ENCODE peak calls at places on chromosome 17, in nine cellular contexts. L is RWPE2, B is IMR-90, T is heart left ventricle, W is psoas muscle, C is cardiac fibroblast, H is adrenal gland, N is nephron progenitor cell, E is neural crest cell. I is an unnamed sample.

GRCh38 chr17:41957058-41957868 is 9.3 kb upstream of the CNP start:
- DNase-seq in L (no peak), B (peak), T (no peak), W (no peak), C (peak), H (no peak), N (no peak), E (no peak), I (no peak)

GRCh38 chr17:39591958-39592954 is 15.5 kb downstream of the NEUROD2 start:
- DNase-seq in L (no peak), B (peak), T (peak), W (no peak), C (peak), H (peak), N (peak), E (peak), I (no peak)

GRCh38 chr17:82396601-82397435 is 21.3 kb upstream of the HEXD start:
- DNase-seq in L (no peak), B (peak), T (no peak), W (peak), C (peak), H (no peak), N (no peak), E (no peak), I (no peak)

GRCh38 chr17:66301864-66302741 is at the start of gene PRKCA:
- DNase-seq in L (peak), B (peak), T (peak), W (peak), C (peak), H (peak), N (peak), E (peak), I (no peak)

GRCh38 chr17:29143894-29144293 is 36.3 kb downstream of the MYO18A start:
- DNase-seq in L (no peak), B (peak), T (no peak), W (peak), C (peak), H (no peak), N (peak), E (peak), I (no peak)

GRCh38 chr17:371583-371982 is 19.0 kb upstream of the RPH3AL start:
- DNase-seq in L (peak), B (no peak), T (no peak), W (no peak), C (no peak), H (no peak), N (no peak), E (no peak), I (no peak)

GRCh38 chr17:35871415-35871814 is 2.7 kb upstream of the HEATR9 start:
- DNase-seq in L (no peak), B (no peak), T (no peak), W (no peak), C (no peak), H (no peak), N (no peak), E (no peak), I (no peak)

GRCh38 chr17:40319651-40320550 is 10.9 kb downstream of the RARA start:
- DNase-seq in L (peak), B (no peak), T (no peak), W (peak), C (no peak), H (no peak), N (no peak), E (no peak), I (no peak)

GRCh38 chr17:40995121-40995520 is 1.2 kb upstream of the KRTAP3-3 start:
- DNase-seq in L (no peak), B (no peak), T (no peak), W (no peak), C (no peak), H (no peak), N (no peak), E (no peak), I (no peak)

GRCh38 chr17:78563189-78564145 is 13.7 kb downstream of the DNAH17 start:
- DNase-seq in L (no peak), B (no peak), T (peak), W (no peak), C (peak), H (peak), N (no peak), E (no peak), I (peak)

GRCh38 chr17:28867276-28867675 is 12.5 kb downstream of the ERAL1 start:
- DNase-seq in L (no peak), B (no peak), T (no peak), W (no peak), C (no peak), H (no peak), N (no peak), E (no peak), I (no peak)

GRCh38 chr17:16001498-16001897 is 1.9 kb downstream of the TTC19 start:
- DNase-seq in L (no peak), B (no peak), T (no peak), W (no peak), C (peak), H (no peak), N (no peak), E (no peak), I (no peak)

GRCh38 chr17:77857613-77858012 is 100.9 kb upstream of the TNRC6C start:
- DNase-seq in L (no peak), B (peak), T (no peak), W (no peak), C (no peak), H (no peak), N (no peak), E (no peak), I (no peak)

GRCh38 chr17:41307647-41308046 is 1.5 kb downstream of the KRTAP16-1 start:
- DNase-seq in L (no peak), B (no peak), T (no peak), W (no peak), C (no peak), H (no peak), N (no peak), E (no peak), I (no peak)

GRCh38 chr17:40813804-40814203 is 8.6 kb downstream of the KRT10 start:
- DNase-seq in L (no peak), B (peak), T (no peak), W (no peak), C (no peak), H (no peak), N (no peak), E (no peak), I (no peak)

GRCh38 chr17:10088444-10088843 is 110.0 kb downstream of the GAS7 start:
- DNase-seq in L (no peak), B (no peak), T (no peak), W (no peak), C (no peak), H (no peak), N (no peak), E (no peak), I (no peak)

GRCh38 chr17:79220201-79220714 is 145.6 kb downstream of the ENGASE start:
- DNase-seq in L (peak), B (no peak), T (no peak), W (no peak), C (no peak), H (no peak), N (peak), E (no peak), I (no peak)

GRCh38 chr17:32490101-32490482 is 3.3 kb downstream of the CDK5R1 start:
- DNase-seq in L (no peak), B (no peak), T (no peak), W (no peak), C (no peak), H (no peak), N (no peak), E (no peak), I (no peak)

GRCh38 chr17:77497578-77497934 is 356.8 kb downstream of the SEC14L1 start:
- DNase-seq in L (peak), B (no peak), T (peak), W (no peak), C (no peak), H (no peak), N (no peak), E (no peak), I (no peak)

GRCh38 chr17:7794063-7794663 is 39.9 kb upstream of the KDM6B start:
- DNase-seq in L (no peak), B (no peak), T (no peak), W (no peak), C (no peak), H (no peak), N (no peak), E (no peak), I (no peak)

DNA sequence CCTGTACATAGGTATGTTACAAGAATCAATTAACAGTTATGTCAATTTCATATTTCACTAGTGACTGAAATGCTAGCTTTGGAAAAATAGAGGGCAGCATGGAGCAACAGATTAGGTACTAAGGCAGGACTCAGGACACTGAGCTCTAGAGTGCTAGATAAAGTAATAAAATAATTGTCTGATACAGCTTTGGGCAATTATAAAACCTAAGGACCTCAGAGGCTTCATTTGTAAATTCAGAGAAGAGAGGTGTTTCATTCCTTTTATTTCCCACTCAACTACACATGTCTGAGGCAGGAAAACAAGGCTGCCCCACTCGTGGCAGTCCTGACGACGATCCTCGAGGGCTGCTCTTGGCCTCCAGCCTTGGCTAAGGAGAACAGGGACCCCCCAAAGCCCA is 81.5 kb downstream of the CA4 start:
- DNase-seq in L (no peak), B (peak), T (no peak), W (no peak), C (peak), H (no peak), N (no peak), E (no peak), I (no peak)
- TF ChIP-seq CTCF in L (peak), B (peak), T (no peak), W (peak), C (peak), H (peak), N (peak), E (peak), I (no peak)

DNA sequence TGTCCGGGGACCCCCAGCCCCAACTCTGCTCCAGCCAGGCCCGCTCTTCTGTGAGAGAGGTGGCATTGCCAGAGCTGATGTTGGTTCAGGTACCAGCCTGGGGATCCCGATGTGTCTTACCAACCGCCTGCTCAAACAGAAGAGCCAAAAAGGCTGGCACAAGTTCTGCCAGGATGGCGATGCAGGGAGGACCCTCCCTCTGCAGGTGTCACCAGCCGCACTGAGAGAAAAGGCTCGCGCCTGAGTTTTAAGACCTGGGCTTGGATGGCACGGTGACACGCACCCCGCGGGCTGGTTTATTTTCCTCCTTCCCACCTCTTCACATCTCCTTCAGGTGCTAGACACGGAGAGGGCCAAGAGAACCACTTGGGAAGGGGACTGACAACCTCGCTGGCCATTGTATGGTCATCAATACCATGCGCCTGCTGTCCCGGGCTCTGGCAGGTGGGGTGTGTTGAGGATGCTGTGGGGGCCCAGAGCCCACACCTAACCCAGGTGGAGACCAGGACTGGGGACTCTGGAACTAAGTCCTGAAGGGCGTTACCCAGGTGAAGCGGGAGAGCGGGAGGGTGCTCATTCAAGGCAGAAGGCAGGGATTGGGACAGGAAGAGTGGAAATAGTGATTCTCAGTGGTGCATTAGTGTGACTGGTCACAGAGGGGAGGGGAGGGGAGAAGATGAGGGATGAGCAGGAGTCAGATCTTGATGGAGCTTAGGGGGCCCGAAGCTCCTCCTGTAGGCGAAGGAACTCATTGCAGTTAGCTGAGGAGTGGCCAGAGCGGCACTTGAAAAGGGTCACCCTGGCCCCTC is 16.3 kb downstream of the FOXJ1 start:
- DNase-seq in L (no peak), B (no peak), T (no peak), W (no peak), C (no peak), H (no peak), N (no peak), E (no peak), I (no peak)
- TF ChIP-seq CTCF in L (no peak), B (peak), T (no peak), W (no peak), C (peak), H (no peak), N (peak), E (peak), I (no peak)

GRCh38 chr17:76267051-76267576 is 2.0 kb downstream of the UBALD2 start:
- DNase-seq in L (no peak), B (no peak), T (no peak), W (no peak), C (no peak), H (no peak), N (no peak), E (no peak), I (no peak)

GRCh38 chr17:76266244-76266938 is 1.2 kb downstream of the UBALD2 start:
- DNase-seq in L (no peak), B (peak), T (peak), W (no peak), C (peak), H (no peak), N (no peak), E (no peak), I (no peak)

GRCh38 chr17:76270127-76270592 is 5.0 kb downstream of the UBALD2 start:
- DNase-seq in L (no peak), B (no peak), T (no peak), W (no peak), C (no peak), H (no peak), N (no peak), E (no peak), I (no peak)

GRCh38 chr17:76268991-76269981 is 4.1 kb downstream of the UBALD2 start:
- DNase-seq in L (no peak), B (no peak), T (no peak), W (peak), C (no peak), H (no peak), N (no peak), E (no peak), I (no peak)

DNA sequence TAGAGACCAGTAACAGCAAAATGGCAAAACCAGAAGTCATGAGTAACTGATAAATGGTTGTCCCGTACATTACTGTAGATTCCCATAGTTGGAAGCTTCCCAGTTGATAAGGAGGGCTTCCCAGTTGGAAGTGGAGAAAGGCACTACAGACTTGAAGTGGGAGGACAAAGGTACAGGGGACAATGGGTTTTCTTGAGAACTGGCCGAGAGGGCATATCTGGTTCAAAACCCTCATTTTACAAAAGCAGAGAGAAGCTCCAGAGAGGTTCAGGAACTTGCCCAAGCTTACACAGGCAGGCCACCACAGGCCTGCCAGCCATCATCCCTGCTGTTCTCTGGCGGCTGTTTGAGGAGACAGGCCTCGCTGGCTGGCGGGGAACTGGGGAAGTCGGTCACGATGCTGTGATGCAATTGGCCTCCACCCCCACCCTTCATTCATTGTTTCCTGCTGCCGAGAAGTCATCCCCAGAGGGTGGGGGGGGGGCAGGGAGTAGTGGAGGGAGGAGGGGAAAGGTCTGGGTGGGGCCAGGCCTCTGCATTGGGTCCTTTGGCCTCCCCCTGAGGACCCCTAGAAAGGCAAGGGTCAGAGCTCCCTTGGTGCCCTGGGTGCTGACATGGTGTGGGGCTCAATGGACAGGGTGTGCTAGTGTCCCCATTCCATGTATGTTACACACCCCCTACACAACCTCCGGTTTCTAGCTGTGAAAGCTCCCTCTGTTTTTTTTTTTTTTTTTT is 3.0 kb downstream of the UBALD2 start:
- DNase-seq in L (no peak), B (peak), T (peak), W (peak), C (peak), H (peak), N (no peak), E (no peak), I (peak)
- TF ChIP-seq CTCF in L (no peak), B (no peak), T (no peak), W (no peak), C (no peak), H (no peak), N (no peak), E (no peak), I (no peak)

DNA sequence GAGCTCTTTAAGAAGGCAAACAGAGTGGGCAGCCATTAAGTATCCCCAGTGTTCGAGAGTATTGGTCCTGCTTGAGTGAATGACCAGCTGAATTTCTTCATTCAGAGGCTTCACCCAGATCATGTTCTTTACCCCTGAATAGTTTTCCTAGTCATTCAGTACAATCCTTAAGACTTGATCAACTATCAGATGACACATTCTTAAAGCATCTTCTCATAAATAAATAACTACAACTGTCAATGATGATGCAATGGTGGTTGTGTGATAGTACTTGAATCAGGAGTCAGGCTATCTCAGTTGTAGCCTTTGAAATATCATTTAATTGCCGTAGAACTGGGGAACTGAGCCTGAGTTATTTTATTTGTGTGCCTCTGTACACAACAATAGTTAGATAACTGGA is 416.8 kb upstream of the CCL2 start:
- DNase-seq in L (no peak), B (no peak), T (no peak), W (no peak), C (no peak), H (no peak), N (no peak), E (no peak), I (no peak)
- TF ChIP-seq CTCF in L (no peak), B (no peak), T (no peak), W (no peak), C (no peak), H (no peak), N (no peak), E (no peak), I (no peak)

GRCh38 chr17:4908711-4909496 is 6.0 kb upstream of the CHRNE start:
- DNase-seq in L (peak), B (peak), T (peak), W (peak), C (peak), H (peak), N (peak), E (peak), I (peak)
- TF ChIP-seq CTCF in L (peak), B (peak), T (peak), W (peak), C (peak), H (peak), N (peak), E (peak), I (peak)

GRCh38 chr17:73317554-73318426 is 6.0 kb upstream of the CDC42EP4 start:
- DNase-seq in L (no peak), B (no peak), T (no peak), W (no peak), C (peak), H (no peak), N (no peak), E (no peak), I (no peak)
- TF ChIP-seq CTCF in L (no peak), B (no peak), T (no peak), W (no peak), C (no peak), H (no peak), N (no peak), E (no peak), I (no peak)

GRCh38 chr17:36892112-36892838 is 45.0 kb upstream of the LHX1 start:
- DNase-seq in L (no peak), B (no peak), T (no peak), W (no peak), C (no peak), H (no peak), N (no peak), E (no peak), I (no peak)
- TF ChIP-seq CTCF in L (no peak), B (no peak), T (no peak), W (no peak), C (no peak), H (no peak), N (no peak), E (no peak), I (no peak)

DNA sequence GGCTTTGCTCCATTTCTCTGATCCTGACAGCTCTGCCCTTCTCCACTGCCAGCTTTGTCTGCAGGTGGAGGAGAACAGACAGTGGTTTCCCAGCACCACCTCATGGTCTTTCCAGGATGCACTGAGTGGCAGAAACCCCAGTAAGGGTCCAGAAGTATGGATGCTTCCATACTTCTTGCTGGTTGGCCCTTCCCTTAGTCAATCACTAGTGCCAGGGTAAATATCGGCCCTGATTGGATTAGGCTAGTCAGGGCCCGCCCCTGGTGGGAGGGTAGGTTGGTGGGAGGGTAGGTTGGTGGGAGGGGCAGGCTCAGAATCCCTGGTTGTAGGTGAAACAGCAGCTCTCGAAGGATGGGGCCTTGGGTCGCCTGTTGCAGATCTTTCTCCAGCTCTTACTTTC is 10.2 kb downstream of the RNF213 start:
- DNase-seq in L (no peak), B (no peak), T (no peak), W (no peak), C (peak), H (peak), N (peak), E (peak), I (no peak)
- TF ChIP-seq CTCF in L (no peak), B (no peak), T (no peak), W (no peak), C (no peak), H (no peak), N (no peak), E (no peak), I (no peak)